ENCODE peak calls at places on chromosomes 7 and 10, in four cellular contexts. One of them, this sample, is unnamed.

GRCh38 chr10:74208081-74208480 is 57.1 kb downstream of the ADK start:
- DNase-seq in HL-60: no peak
- DNase-seq in breast epithelium: no peak
- DNase-seq in heart right ventricle: no peak
- DNase-seq in this sample: no peak

GRCh38 chr10:90846746-90847145 is 11.1 kb downstream of the HTR7 start:
- DNase-seq in heart right ventricle: no peak
- DNase-seq in HL-60: no peak
- DNase-seq in breast epithelium: no peak
- DNase-seq in this sample: no peak

GRCh38 chr10:114306116-114306973 is 67.3 kb downstream of the VWA2 start:
- DNase-seq in heart right ventricle: no peak
- DNase-seq in breast epithelium: no peak
- DNase-seq in HL-60: no peak
- DNase-seq in this sample: no peak

GRCh38 chr7:138951953-138952352 is 29.2 kb downstream of the KIAA1549 start:
- DNase-seq in heart right ventricle: no peak
- DNase-seq in HL-60: no peak
- DNase-seq in breast epithelium: no peak
- DNase-seq in this sample: no peak

GRCh38 chr10:43305881-43306280 is 39.0 kb upstream of the RASGEF1A start:
- DNase-seq in breast epithelium: no peak
- DNase-seq in HL-60: no peak
- DNase-seq in heart right ventricle: no peak
- DNase-seq in this sample: no peak

GRCh38 chr7:34471844-34472243 is 186.2 kb upstream of the NPSR1 start:
- DNase-seq in breast epithelium: no peak
- DNase-seq in heart right ventricle: no peak
- DNase-seq in HL-60: no peak
- DNase-seq in this sample: no peak

GRCh38 chr7:157297071-157297638 is 39.6 kb upstream of the DNAJB6 start:
- DNase-seq in breast epithelium: no peak
- DNase-seq in HL-60: no peak
- DNase-seq in heart right ventricle: no peak
- DNase-seq in this sample: no peak

GRCh38 chr7:149317986-149318672 is 56.1 kb downstream of the ZNF783 start:
- DNase-seq in breast epithelium: no peak
- DNase-seq in HL-60: no peak
- DNase-seq in heart right ventricle: no peak
- DNase-seq in this sample: no peak

GRCh38 chr7:46153583-46153950 is 232.5 kb upstream of the IGFBP3 start:
- DNase-seq in breast epithelium: no peak
- DNase-seq in HL-60: no peak
- DNase-seq in heart right ventricle: no peak
- DNase-seq in this sample: no peak

GRCh38 chr7:26403640-26404039 is 112.0 kb downstream of the SNX10 start:
- DNase-seq in breast epithelium: no peak
- DNase-seq in HL-60: no peak
- DNase-seq in heart right ventricle: no peak
- DNase-seq in this sample: no peak

GRCh38 chr7:137120690-137121089 is 222.8 kb downstream of the PTN start:
- DNase-seq in heart right ventricle: no peak
- DNase-seq in breast epithelium: no peak
- DNase-seq in HL-60: no peak
- DNase-seq in this sample: no peak

GRCh38 chr10:132970641-132971438 is 28.5 kb upstream of the CFAP46 start:
- DNase-seq in breast epithelium: no peak
- DNase-seq in heart right ventricle: no peak
- DNase-seq in HL-60: no peak
- DNase-seq in this sample: no peak

GRCh38 chr7:102046373-102047117 is 229.1 kb downstream of the CUX1 start:
- DNase-seq in breast epithelium: no peak
- DNase-seq in HL-60: no peak
- DNase-seq in heart right ventricle: no peak
- DNase-seq in this sample: no peak

GRCh38 chr7:657565-658119 is 68.9 kb upstream of the DNAAF5 start:
- DNase-seq in heart right ventricle: no peak
- DNase-seq in HL-60: peak; percentile 9
- DNase-seq in breast epithelium: no peak
- DNase-seq in this sample: no peak

GRCh38 chr7:35549781-35550180 is 145.2 kb downstream of the HERPUD2 start:
- DNase-seq in breast epithelium: no peak
- DNase-seq in heart right ventricle: no peak
- DNase-seq in HL-60: no peak
- DNase-seq in this sample: no peak

GRCh38 chr7:46972205-46972604 is 609.7 kb downstream of the TNS3 start:
- DNase-seq in heart right ventricle: no peak
- DNase-seq in breast epithelium: no peak
- DNase-seq in HL-60: no peak
- DNase-seq in this sample: no peak

GRCh38 chr7:150778014-150778737 is 22.0 kb downstream of the TMEM176B start:
- DNase-seq in HL-60: no peak
- DNase-seq in heart right ventricle: no peak
- DNase-seq in breast epithelium: no peak
- DNase-seq in this sample: no peak

GRCh38 chr7:150781016-150781415 is 19.1 kb downstream of the TMEM176B start:
- DNase-seq in HL-60: peak; percentile 48
- DNase-seq in heart right ventricle: no peak
- DNase-seq in breast epithelium: no peak
- DNase-seq in this sample: no peak

GRCh38 chr7:150780249-150780648 is 19.9 kb downstream of the TMEM176B start:
- DNase-seq in heart right ventricle: no peak
- DNase-seq in HL-60: peak; percentile 5
- DNase-seq in breast epithelium: no peak
- DNase-seq in this sample: no peak

GRCh38 chr7:150781961-150782360 is 18.2 kb downstream of the TMEM176B start:
- DNase-seq in breast epithelium: no peak
- DNase-seq in heart right ventricle: no peak
- DNase-seq in HL-60: no peak
- DNase-seq in this sample: no peak

GRCh38 chr7:150778738-150779301 is 21.3 kb downstream of the TMEM176B start:
- DNase-seq in breast epithelium: peak; percentile 69
- DNase-seq in heart right ventricle: peak; percentile 87
- DNase-seq in HL-60: peak; percentile 74
- DNase-seq in this sample: peak; percentile 62
- TF ChIP-seq CTCF in breast epithelium: peak; percentile 69
- TF ChIP-seq CTCF in heart right ventricle: peak; percentile 89
- TF ChIP-seq CTCF in HL-60: peak; percentile 81
- TF ChIP-seq CTCF in this sample: peak; percentile 88

DNA sequence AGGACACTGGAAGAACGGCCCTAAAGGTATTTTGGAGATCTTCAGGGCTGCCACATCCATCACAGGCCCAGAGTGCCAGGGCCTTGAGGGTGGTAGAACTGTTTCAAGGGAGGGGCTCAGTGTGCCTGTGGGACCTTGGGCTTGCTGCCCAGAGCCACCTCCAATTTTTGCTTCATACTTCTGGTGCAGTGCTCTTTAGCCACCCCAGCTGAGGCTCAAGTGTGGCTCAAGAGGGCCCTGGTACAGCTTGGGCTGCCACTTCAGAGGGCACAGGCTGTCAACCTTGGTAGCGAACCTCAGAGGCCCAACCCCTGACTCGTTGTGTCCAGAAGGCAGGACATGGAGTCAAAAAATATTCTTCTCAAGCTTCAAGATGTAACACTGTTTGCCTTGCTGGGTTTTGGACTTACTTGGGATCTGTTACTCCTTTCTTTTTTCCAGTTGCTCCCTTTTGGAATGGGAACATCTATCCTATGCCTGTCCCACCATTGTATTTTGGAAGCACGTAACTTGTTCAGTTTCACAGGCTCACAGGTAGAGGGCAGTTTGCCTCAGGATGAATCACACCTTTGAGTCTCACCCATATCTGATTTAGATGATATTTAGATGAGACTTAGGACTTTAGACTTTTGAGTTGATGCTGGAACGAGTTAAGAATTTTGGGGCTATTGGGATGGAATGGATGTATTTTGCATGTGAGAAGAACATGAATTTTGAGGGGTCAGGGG is 224.8 kb downstream of the RPS24 start:
- DNase-seq in breast epithelium: no peak
- DNase-seq in heart right ventricle: no peak
- DNase-seq in HL-60: no peak
- DNase-seq in this sample: no peak
- TF ChIP-seq CTCF in breast epithelium: no peak
- TF ChIP-seq CTCF in heart right ventricle: no peak
- TF ChIP-seq CTCF in HL-60: no peak
- TF ChIP-seq CTCF in this sample: no peak

DNA sequence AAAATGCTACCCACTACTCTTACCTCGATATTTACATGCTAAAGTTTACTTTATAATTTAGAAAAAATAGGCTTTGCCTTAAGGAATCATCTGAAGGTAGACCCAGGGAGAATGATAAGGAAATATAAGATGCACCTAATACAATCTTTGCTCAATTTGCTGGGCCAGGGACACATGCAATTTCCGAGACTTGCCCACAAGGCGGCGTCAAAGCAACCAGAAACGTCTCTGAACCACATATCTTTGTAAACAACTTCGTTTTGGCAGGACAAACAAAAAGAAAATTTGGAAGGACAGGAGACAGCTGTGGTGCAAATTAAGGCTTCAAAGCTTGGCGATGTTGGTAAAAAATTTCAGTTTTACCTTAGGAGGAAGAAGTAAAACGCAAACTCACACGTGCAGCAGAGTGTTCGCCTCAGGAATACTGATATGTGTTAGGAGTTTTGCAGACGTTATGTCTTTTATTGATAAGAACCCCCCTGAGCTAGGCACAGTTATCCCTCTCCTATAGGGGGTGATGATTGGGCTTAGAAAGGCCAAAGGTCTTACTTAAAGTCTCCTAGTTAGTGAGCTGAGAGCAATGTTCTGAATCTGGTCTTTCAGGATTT is 134.3 kb downstream of the PRKCQ start:
- DNase-seq in heart right ventricle: peak; percentile 35
- DNase-seq in breast epithelium: peak; percentile 19
- DNase-seq in HL-60: peak; percentile 25
- DNase-seq in this sample: no peak
- TF ChIP-seq CTCF in heart right ventricle: peak; percentile 57
- TF ChIP-seq CTCF in breast epithelium: peak; percentile 25
- TF ChIP-seq CTCF in HL-60: peak; percentile 26
- TF ChIP-seq CTCF in this sample: peak; percentile 38

DNA sequence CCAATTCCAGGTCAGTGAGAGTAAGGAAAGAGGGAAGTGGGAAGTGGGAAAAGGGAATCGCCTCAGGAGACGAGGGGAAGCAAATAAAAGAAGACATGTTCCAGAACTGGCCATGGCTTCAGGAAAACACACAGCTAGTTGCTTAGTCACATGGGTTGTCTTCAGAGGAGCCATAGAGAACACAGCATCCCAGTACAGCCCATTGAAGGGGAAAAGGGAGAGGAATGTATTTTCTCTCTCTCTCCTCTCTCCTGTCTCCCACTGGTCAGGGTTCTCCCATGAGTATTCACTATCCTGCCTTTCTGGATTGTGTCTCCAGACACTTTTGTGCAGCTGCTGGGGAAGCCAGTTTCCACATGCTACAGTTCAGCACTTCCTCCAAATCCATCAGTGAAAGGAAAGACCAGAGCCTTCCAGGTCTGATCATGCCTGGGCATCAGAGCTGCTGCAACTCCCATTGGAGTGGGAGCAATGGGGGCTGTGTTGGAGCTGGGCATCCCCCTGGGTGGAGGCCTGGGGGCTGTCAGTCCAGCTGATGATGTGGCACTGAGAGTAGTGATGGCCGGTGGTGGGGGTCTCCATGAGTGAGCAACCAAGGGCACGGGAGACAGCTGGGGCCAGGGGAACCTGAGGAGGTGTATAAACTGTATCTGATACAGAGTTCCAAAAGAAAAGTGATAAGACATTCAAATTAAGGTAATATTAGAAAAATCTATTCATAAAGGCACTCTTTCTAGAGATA is 38.6 kb downstream of the MAP3K8 start:
- DNase-seq in HL-60: no peak
- DNase-seq in breast epithelium: no peak
- DNase-seq in heart right ventricle: no peak
- DNase-seq in this sample: no peak
- TF ChIP-seq CTCF in HL-60: no peak
- TF ChIP-seq CTCF in breast epithelium: no peak
- TF ChIP-seq CTCF in heart right ventricle: no peak
- TF ChIP-seq CTCF in this sample: no peak